ENCODE peak calls at places on chromosomes 13 and 19, in ten cellular contexts. Q is T-cell; Y is GF-D8; Z is amygdala; V is AG08396; B is T-helper 9 cell; E is stimulated activated CD4-positive, alpha-beta T cell treated with anti-CD3 and anti-CD28 coated beads, Interleukin-4, amount 100 ng/mL, for 24 hours; S is HFFc6; T is A172; I is T-helper 17 cell. J is an unnamed sample.

GRCh38 chr19:35135389-35135909 is 590 bp upstream of the LGI4 start:
- DNase-seq in Q (peak), E (peak), V (peak), S (peak), B (peak), I (peak), Z (peak), Y (no peak), T (peak), J (peak)

GRCh38 chr19:39247701-39248664 is 673 bp downstream of the IFNL4 start:
- DNase-seq in I (no peak), T (no peak), E (no peak), Y (no peak), Q (no peak), V (no peak), B (no peak), S (no peak), Z (no peak), J (no peak)

GRCh38 chr13:35723820-35724219 is 247.3 kb upstream of the MAB21L1 start:
- DNase-seq in T (peak), Z (no peak), B (no peak), Y (peak), V (no peak), E (no peak), S (peak), Q (no peak), I (no peak), J (no peak)

GRCh38 chr13:24495151-24495729 is 17.3 kb downstream of the PARP4 start:
- DNase-seq in Q (no peak), B (no peak), Z (no peak), V (no peak), E (no peak), Y (no peak), T (no peak), S (no peak), I (no peak), J (no peak)

GRCh38 chr19:53771133-53771532 is 53.0 kb downstream of the NLRP12 start:
- DNase-seq in T (no peak), Y (no peak), Q (no peak), V (no peak), E (no peak), I (no peak), B (no peak), Z (no peak), S (no peak), J (no peak)

GRCh38 chr13:31175847-31176536 is 14.3 kb upstream of the HSPH1 start:
- DNase-seq in Y (no peak), Z (no peak), V (no peak), T (no peak), I (no peak), E (no peak), S (no peak), B (no peak), Q (no peak), J (no peak)

GRCh38 chr13:73355134-73355533 is 296.3 kb downstream of the KLF5 start:
- DNase-seq in Q (no peak), E (no peak), V (no peak), B (no peak), Y (no peak), Z (no peak), S (no peak), I (no peak), T (no peak), J (no peak)

GRCh38 chr13:32334676-32335075 is 19.4 kb downstream of the BRCA2 start:
- DNase-seq in V (no peak), Q (no peak), Y (no peak), Z (no peak), E (no peak), T (no peak), I (no peak), S (peak), B (no peak), J (no peak)

GRCh38 chr13:27079421-27079958 is 92.1 kb downstream of the USP12 start:
- DNase-seq in V (peak), T (peak), Z (no peak), Y (peak), S (peak), I (no peak), E (no peak), Q (no peak), B (no peak), J (no peak)

J was measured in aorta.